ENCODE peak calls at places on chromosomes 12 and 14, in five cellular contexts. G, E, Z, C and D are unnamed samples.

GRCh38 chr14:91744068-91744480 is 12.2 kb upstream of the CATSPERB start:
- DNase-seq in E (no peak), C (no peak), G (no peak), Z (no peak), D (no peak)

GRCh38 chr14:95287176-95287754 is 32.4 kb downstream of the CLMN start:
- DNase-seq in E (no peak), G (no peak), C (no peak), Z (no peak), D (no peak)

GRCh38 chr12:3247596-3248270 is 170.6 kb downstream of the TSPAN9 start:
- DNase-seq in G (no peak), Z (no peak), C (no peak), E (no peak), D (no peak)

GRCh38 chr12:9711664-9712063 is 21.2 kb downstream of the CLECL1 start:
- DNase-seq in G (no peak), Z (no peak), C (no peak), E (no peak), D (no peak)

GRCh38 chr14:96104469-96105057 is 65.4 kb downstream of the C14orf132 start:
- DNase-seq in C (no peak), G (peak; percentile 63), Z (peak; percentile 97), E (no peak), D (no peak)

GRCh38 chr14:23513466-23514008 is 38.0 kb downstream of the ZFHX2 start:
- DNase-seq in E (no peak), C (no peak), G (no peak), Z (no peak), D (no peak)

GRCh38 chr12:49801141-49802063 is 26.8 kb downstream of the NCKAP5L start:
- DNase-seq in G (no peak), C (no peak), Z (no peak), E (no peak), D (no peak)

GRCh38 chr12:77133566-77133965 is 68.2 kb upstream of the E2F7 start:
- DNase-seq in Z (no peak), E (no peak), C (no peak), G (peak; percentile 43), D (no peak)

GRCh38 chr12:14239935-14240872 is 125.3 kb upstream of the ATF7IP start:
- DNase-seq in G (peak; percentile 48), C (no peak), Z (no peak), E (no peak), D (no peak)

GRCh38 chr14:21047378-21047781 is 5.2 kb downstream of the RNASE7 start:
- DNase-seq in C (no peak), Z (no peak), G (no peak), E (no peak), D (no peak)

GRCh38 chr12:65497645-65498044 is 219.2 kb downstream of the MSRB3 start:
- DNase-seq in G (no peak), Z (no peak), C (no peak), E (no peak), D (no peak)

GRCh38 chr14:103221781-103222358 is 98.6 kb downstream of the TNFAIP2 start:
- DNase-seq in G (no peak), C (no peak), E (no peak), Z (no peak), D (no peak)

GRCh38 chr14:105045710-105046326 is 19.4 kb downstream of the GPR132 start:
- DNase-seq in Z (peak; percentile 55), G (peak; percentile 92), C (peak; percentile 91), E (peak; percentile 94), D (peak; percentile 84)